ENCODE peak calls at places on chromosomes 4 and X, in five cellular contexts. W, T, N, O and J are unnamed samples. For H3K36me3, the result is how much of the 10 kb centered on the place peaks cover.

GRCh38 chr4:85790582-85790981 is 315.6 kb downstream of the ARHGAP24 start:
- DNase-seq in W (no peak), T (no peak), N (no peak), O (no peak), J (no peak)

GRCh38 chrX:23465105-23465791 is 130.6 kb downstream of the PTCHD1 start:
- DNase-seq in W (no peak), T (no peak), N (no peak), O (no peak), J (no peak)

GRCh38 chrX:147912093-147912801 is 528 bp downstream of the FMR1 start:
- DNase-seq in W (peak), T (peak), N (peak), O (peak), J (peak)

GRCh38 chr4:73311428-73311827 is 52.8 kb upstream of the ANKRD17 start:
- DNase-seq in W (no peak), T (peak), N (peak), O (no peak), J (no peak)

GRCh38 chr4:76305971-76306881 is at the start of gene STBD1:
- DNase-seq in W (peak), T (peak), N (peak), O (peak), J (peak)

GRCh38 chr4:123484291-123484926 is 87.8 kb downstream of the SPRY1 start:
- DNase-seq in W (no peak), T (peak), N (no peak), O (no peak), J (no peak)

GRCh38 chr4:98586634-98587354 is 71.6 kb downstream of the TSPAN5 start:
- DNase-seq in W (no peak), T (no peak), N (no peak), O (no peak), J (no peak)

GRCh38 chr4:113643505-113643904 is 118.0 kb downstream of the CAMK2D start:
- DNase-seq in W (no peak), T (no peak), N (no peak), O (no peak), J (no peak)

GRCh38 chr4:125322363-125322730 is 7.6 kb downstream of the FAT4 start:
- DNase-seq in W (no peak), T (no peak), N (no peak), O (no peak), J (no peak)

GRCh38 chr4:2592572-2592971 is 56.1 kb downstream of the FAM193A start:
- DNase-seq in W (no peak), T (no peak), N (no peak), O (no peak), J (peak)

GRCh38 chr4:175947117-175947722 is 118.4 kb upstream of the WDR17 start:
- DNase-seq in W (no peak), T (peak), N (no peak), O (no peak), J (no peak)

GRCh38 chr4:156230151-156230550 is 276.5 kb upstream of the CTSO start:
- DNase-seq in W (no peak), T (no peak), N (no peak), O (no peak), J (no peak)

GRCh38 chr4:18051281-18051680 is 29.7 kb upstream of the LCORL start:
- DNase-seq in W (no peak), T (peak), N (no peak), O (no peak), J (no peak)

GRCh38 chrX:71143508-71143907 is 1.1 kb upstream of the NLGN3 start:
- DNase-seq in W (peak), T (peak), N (no peak), O (peak), J (no peak)

GRCh38 chrX:70132244-70132643 is 1.0 kb upstream of the IGBP1 start:
- DNase-seq in W (no peak), T (peak), N (no peak), O (no peak), J (no peak)

GRCh38 chrX:2391869-2392606 is 108.7 kb downstream of the DHRSX start:
- DNase-seq in W (no peak), T (peak), N (no peak), O (peak), J (peak)

GRCh38 chr4:184392748-184393334 is 81.5 kb downstream of the IRF2 start:
- DNase-seq in W (no peak), T (no peak), N (no peak), O (peak), J (no peak)

GRCh38 chr4:151524610-151525009 is 115.6 kb downstream of the FHIP1A start:
- DNase-seq in W (no peak), T (peak), N (no peak), O (no peak), J (peak)

GRCh38 chr4:8353912-8354453 is 84.4 kb downstream of the HTRA3 start:
- DNase-seq in W (no peak), T (no peak), N (no peak), O (no peak), J (no peak)

GRCh38 chr4:133598779-133599178 is 449.7 kb downstream of the PCDH10 start:
- DNase-seq in W (no peak), T (no peak), N (no peak), O (no peak), J (no peak)

GRCh38 chr4:103021120-103021519 is 1.6 kb upstream of the SLC9B1 start:
- DNase-seq in W (no peak), T (no peak), N (no peak), O (no peak), J (no peak)

GRCh38 chr4:53015681-53016080 is 153.6 kb downstream of the RASL11B start:
- DNase-seq in W (no peak), T (peak), N (no peak), O (no peak), J (no peak)

GRCh38 chr4:8087921-8088495 is 70.6 kb downstream of the ABLIM2 start:
- DNase-seq in W (no peak), T (no peak), N (no peak), O (no peak), J (no peak)

GRCh38 chr4:153346031-153346430 is 1.5 kb downstream of the MND1 start:
- DNase-seq in W (no peak), T (no peak), N (no peak), O (no peak), J (no peak)

GRCh38 chr4:56874918-56875317 is 32.8 kb upstream of the REST start:
- DNase-seq in W (no peak), T (no peak), N (no peak), O (no peak), J (no peak)

GRCh38 chr4:68271851-68272756 is 26.6 kb upstream of the TMPRSS11B start:
- DNase-seq in W (no peak), T (peak), N (peak), O (no peak), J (peak)
- H3K4me3 ChIP-seq in W (peak), T (no peak), N (no peak), O (peak), J (peak)

DNA sequence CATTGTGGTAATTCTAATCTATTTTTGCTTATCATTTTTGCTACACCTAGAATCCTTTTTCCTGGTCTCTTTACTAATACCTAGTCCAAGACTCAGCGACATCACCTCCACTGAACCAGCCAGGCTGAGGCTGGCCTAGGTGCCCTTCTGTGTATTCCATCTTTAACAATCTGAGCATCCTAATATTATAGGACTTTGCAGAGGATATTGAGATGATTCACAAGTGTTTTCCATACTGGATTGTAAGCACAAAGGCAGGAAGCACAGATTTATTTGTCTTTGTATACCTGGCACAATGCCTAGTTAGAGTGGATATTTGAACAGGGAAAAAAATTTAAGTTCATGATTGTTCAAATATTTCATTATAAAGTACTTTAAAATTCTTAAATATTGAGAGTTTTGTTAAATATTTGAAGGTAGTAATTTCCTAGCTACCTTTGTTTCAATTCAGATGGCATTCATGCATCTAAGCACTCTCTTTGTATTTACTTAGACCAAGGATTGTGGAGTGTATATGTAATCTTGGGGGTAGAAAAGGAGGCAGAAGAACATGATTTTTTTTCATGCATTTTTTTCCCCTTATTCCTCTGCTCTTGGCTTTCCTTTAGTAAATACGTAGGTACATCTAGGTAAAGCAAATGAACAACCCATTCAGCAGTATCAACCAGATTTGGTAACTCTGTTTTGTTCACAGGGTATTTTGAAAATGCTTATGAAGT is 18.4 kb downstream of the SMARCA5 start:
- DNase-seq in W (no peak), T (peak), N (no peak), O (no peak), J (no peak)
- H3K36me3 ChIP-seq in W (half or more), T (under half), N (half or more), O (under half), J (under half)

GRCh38 chrX:63958134-63958865 is 173.3 kb upstream of the ARHGEF9 start:
- DNase-seq in W (no peak), T (no peak), N (no peak), O (no peak), J (no peak)

GRCh38 chrX:63963382-63963781 is 178.4 kb upstream of the ARHGEF9 start:
- DNase-seq in W (no peak), T (no peak), N (no peak), O (no peak), J (no peak)

GRCh38 chrX:63959975-63960374 is 175.0 kb upstream of the ARHGEF9 start:
- DNase-seq in W (no peak), T (no peak), N (no peak), O (no peak), J (no peak)

GRCh38 chrX:63967541-63967940 is 182.5 kb upstream of the ARHGEF9 start:
- DNase-seq in W (no peak), T (no peak), N (no peak), O (no peak), J (no peak)

DNA sequence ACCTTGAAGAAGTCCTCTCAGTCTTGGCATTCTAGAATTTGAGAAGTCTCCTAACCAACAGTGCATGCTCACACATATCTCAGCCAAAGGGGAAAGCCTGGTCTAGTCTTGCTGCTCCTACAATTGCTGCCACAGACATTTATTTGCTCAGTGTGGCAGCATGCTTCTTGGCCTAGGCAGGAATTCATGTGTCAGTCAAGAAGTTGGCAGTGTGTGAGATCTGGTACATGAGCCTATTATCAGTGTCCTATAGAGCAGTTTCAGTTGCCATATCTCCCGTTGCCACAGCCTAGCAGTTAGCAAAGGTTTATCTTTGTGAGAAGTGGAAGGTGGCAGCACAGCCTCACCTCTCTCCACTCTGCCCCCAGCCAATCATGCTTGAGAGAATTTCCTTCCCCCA is 176.9 kb upstream of the ARHGEF9 start:
- DNase-seq in W (no peak), T (no peak), N (no peak), O (no peak), J (no peak)
- H3K4me3 ChIP-seq in W (no peak), T (no peak), N (no peak), O (no peak), J (no peak)

DNA sequence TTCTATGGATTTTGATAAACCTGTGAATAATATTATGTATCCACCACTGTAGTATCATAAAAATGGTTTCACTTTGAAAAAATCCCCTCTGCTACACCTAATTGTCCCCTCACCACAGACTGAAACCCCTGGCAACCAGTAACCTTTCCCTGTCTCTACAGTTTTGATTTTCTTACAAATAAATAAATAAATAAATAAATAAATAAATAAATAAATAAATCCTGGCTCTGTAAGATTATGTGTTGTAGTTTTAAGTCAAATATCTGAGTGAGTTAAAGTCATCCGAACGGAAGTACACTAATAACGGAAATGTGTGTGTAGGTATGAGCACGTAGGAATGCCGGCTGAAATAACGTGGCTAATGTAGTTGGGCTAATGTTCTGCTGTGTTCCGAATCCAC is 641.5 kb downstream of the GABRG1 start:
- DNase-seq in W (no peak), T (no peak), N (no peak), O (no peak), J (no peak)
- H3K36me3 ChIP-seq in W (under half), T (under half), N (under half), O (under half), J (under half)

GRCh38 chr4:121154103-121154515 is 10.0 kb downstream of the TNIP3 start:
- DNase-seq in W (no peak), T (no peak), N (no peak), O (no peak), J (no peak)
- H3K4me3 ChIP-seq in W (no peak), T (no peak), N (no peak), O (no peak), J (no peak)

DNA sequence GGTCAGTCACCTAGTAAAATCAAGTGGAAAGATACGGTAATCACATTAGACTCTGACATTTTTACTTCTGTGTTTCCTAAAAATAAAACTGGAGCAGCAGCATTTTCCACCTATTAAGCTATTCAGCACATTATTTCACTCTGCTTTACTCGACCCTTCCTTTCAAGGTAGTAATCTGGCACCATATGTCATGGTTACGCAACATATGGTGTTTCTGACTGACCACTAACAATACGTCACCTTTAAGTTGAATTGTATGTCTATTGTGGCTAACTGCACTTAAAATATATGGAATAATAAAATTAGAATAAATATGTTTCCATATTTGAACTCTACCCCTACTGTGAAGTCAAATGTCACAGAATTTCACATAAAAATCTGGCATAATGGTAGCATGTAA is 168.8 kb downstream of the CDS1 start:
- DNase-seq in W (no peak), T (no peak), N (no peak), O (no peak), J (no peak)
- H3K36me3 ChIP-seq in W (half or more), T (under half), N (under half), O (under half), J (under half)

GRCh38 chrX:53287493-53288138 is 6.2 kb upstream of the IQSEC2 start:
- DNase-seq in W (peak), T (peak), N (no peak), O (peak), J (no peak)
- H3K4me3 ChIP-seq in W (peak), T (no peak), N (no peak), O (no peak), J (no peak)

DNA sequence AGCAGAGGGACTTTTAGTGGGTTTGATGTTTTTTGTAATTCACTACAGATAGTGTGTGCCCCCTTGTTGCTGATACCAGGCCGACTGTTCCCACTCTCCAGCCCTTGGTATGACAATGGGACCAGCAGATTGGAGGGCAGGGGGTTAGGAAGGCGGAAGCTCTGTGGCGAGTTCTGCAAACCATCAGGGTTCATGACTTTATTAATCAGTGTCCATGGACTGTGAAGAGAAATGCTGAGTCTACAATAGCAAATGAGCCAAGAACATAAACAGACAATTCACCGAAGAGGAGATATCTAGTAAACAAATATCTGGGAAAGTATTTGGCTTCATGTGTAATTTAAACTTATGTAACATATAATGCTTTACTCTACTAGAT is 169.2 kb downstream of the PTTG2 start:
- DNase-seq in W (no peak), T (no peak), N (no peak), O (peak), J (no peak)
- H3K36me3 ChIP-seq in W (under half), T (under half), N (under half), O (under half), J (under half)

DNA sequence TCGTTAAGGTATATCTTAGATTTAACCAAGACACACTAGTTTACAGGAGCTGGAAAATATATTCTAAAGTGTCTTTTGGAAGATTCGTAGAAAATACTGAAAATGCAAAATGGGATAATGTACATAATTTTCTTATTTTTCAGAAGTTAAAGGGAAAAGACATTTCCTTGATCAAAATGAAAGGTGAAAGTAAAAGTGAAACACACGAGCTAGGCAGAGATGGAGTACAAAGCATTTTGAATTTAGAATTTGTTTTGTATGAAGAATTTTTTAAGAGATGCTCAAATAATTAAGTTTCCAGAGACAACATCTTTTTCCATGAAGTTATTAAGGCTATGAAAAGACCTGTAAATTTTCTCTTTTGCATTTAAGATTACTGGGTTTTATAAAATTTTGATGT is 2192.6 kb upstream of the AGA start:
- DNase-seq in W (no peak), T (no peak), N (no peak), O (no peak), J (no peak)
- H3K4me3 ChIP-seq in W (no peak), T (no peak), N (no peak), O (no peak), J (no peak)